ENCODE peak calls at places on chromosomes 4 and X, in eight cellular contexts. U, D, Q, B, W, O, N and Z are unnamed samples.

GRCh38 chr4:73520821-73521220 is 39.3 kb downstream of the AFM start:
- DNase-seq in U (no peak), D (peak; percentile 11), Q (no peak), B (peak; percentile 87), W (no peak), O (no peak), N (peak; percentile 72), Z (no peak)

GRCh38 chr4:123037809-123038208 is 115.4 kb upstream of the NUDT6 start:
- DNase-seq in U (no peak), D (no peak), Q (no peak), B (no peak), W (no peak), O (no peak), N (peak; percentile 69), Z (no peak)

GRCh38 chrX:115400960-115401359 is 111.4 kb downstream of the LUZP4 start:
- DNase-seq in U (no peak), D (no peak), Q (no peak), B (no peak), W (no peak), O (no peak), N (no peak), Z (no peak)

GRCh38 chr4:165301833-165302232 is 25.6 kb upstream of the MSMO1 start:
- DNase-seq in U (no peak), D (peak; percentile 38), Q (no peak), B (no peak), W (no peak), O (no peak), N (peak; percentile 1), Z (peak; percentile 22)

GRCh38 chr4:173208420-173208819 is 39.8 kb downstream of the GALNT7 start:
- DNase-seq in U (no peak), D (no peak), Q (no peak), B (no peak), W (no peak), O (no peak), N (no peak), Z (no peak)

GRCh38 chr4:6478546-6479220 is 6.3 kb upstream of the PPP2R2C start:
- DNase-seq in U (no peak), D (no peak), Q (no peak), B (no peak), W (no peak), O (no peak), N (no peak), Z (no peak)

GRCh38 chrX:43693602-43694406 is 37.7 kb downstream of the MAOA start:
- DNase-seq in U (no peak), D (no peak), Q (no peak), B (no peak), W (no peak), O (no peak), N (peak; percentile 25), Z (no peak)

GRCh38 chr4:53776141-53776540 is 184.9 kb upstream of the LNX1 start:
- DNase-seq in U (no peak), D (no peak), Q (no peak), B (no peak), W (no peak), O (no peak), N (no peak), Z (no peak)

GRCh38 chr4:14035076-14035475 is 407.6 kb upstream of the BOD1L1 start:
- DNase-seq in U (no peak), D (no peak), Q (no peak), B (no peak), W (no peak), O (no peak), N (no peak), Z (no peak)

GRCh38 chr4:22434895-22435294 is 81.0 kb downstream of the ADGRA3 start:
- DNase-seq in U (no peak), D (peak; percentile 58), Q (no peak), B (peak; percentile 65), W (no peak), O (no peak), N (peak; percentile 32), Z (no peak)

GRCh38 chr4:137632842-137633241 is 100.5 kb upstream of the PCDH18 start:
- DNase-seq in U (no peak), D (no peak), Q (no peak), B (no peak), W (no peak), O (no peak), N (no peak), Z (no peak)

GRCh38 chr4:118957683-118958082 is 69.0 kb downstream of the SYNPO2 start:
- DNase-seq in U (no peak), D (no peak), Q (no peak), B (no peak), W (no peak), O (no peak), N (no peak), Z (no peak)

GRCh38 chr4:6290256-6290655 is 20.6 kb downstream of the WFS1 start:
- DNase-seq in U (no peak), D (no peak), Q (no peak), B (no peak), W (no peak), O (no peak), N (no peak), Z (no peak)

GRCh38 chr4:158253350-158253980 is 43.2 kb downstream of the TMEM144 start:
- DNase-seq in U (peak; percentile 26), D (peak; percentile 61), Q (no peak), B (peak; percentile 67), W (no peak), O (peak; percentile 6), N (peak; percentile 62), Z (peak; percentile 12)

GRCh38 chrX:49844622-49845021 is 15.5 kb downstream of the PAGE4 start:
- DNase-seq in U (no peak), D (no peak), Q (peak; percentile 78), B (peak; percentile 49), W (no peak), O (no peak), N (no peak), Z (no peak)

GRCh38 chr4:12555011-12555410 is 929.1 kb downstream of the RAB28 start:
- DNase-seq in U (no peak), D (no peak), Q (no peak), B (peak; percentile 7), W (no peak), O (no peak), N (no peak), Z (no peak)

GRCh38 chrX:107713205-107714195 is 62.1 kb downstream of the TSC22D3 start:
- DNase-seq in U (no peak), D (no peak), Q (no peak), B (no peak), W (peak; percentile 49), O (no peak), N (no peak), Z (peak; percentile 53)

GRCh38 chr4:76589402-76589801 is 154.4 kb downstream of the SHROOM3 start:
- DNase-seq in U (no peak), D (no peak), Q (no peak), B (no peak), W (no peak), O (no peak), N (peak; percentile 68), Z (no peak)

GRCh38 chr4:46274717-46275116 is 115.2 kb downstream of the GABRA2 start:
- DNase-seq in U (no peak), D (no peak), Q (no peak), B (peak; percentile 6), W (no peak), O (no peak), N (no peak), Z (no peak)

GRCh38 chr4:175509320-175509719 is 302.7 kb downstream of the GPM6A start:
- DNase-seq in U (no peak), D (peak; percentile 22), Q (no peak), B (peak; percentile 57), W (no peak), O (no peak), N (no peak), Z (no peak)

GRCh38 chr4:158170691-158171455 is 2.0 kb downstream of the GASK1B start:
- DNase-seq in U (peak; percentile 1), D (peak; percentile 9), Q (no peak), B (no peak), W (peak; percentile 39), O (no peak), N (peak; percentile 56), Z (no peak)

GRCh38 chrX:70998402-70999027 is 67.6 kb upstream of the SLC7A3 start:
- DNase-seq in U (no peak), D (peak; percentile 31), Q (no peak), B (peak; percentile 59), W (no peak), O (no peak), N (peak; percentile 40), Z (peak; percentile 1)

GRCh38 chr4:56907489-56908205 is at the start of gene REST:
- DNase-seq in U (peak; percentile 81), D (peak; percentile 85), Q (peak; percentile 53), B (peak; percentile 68), W (peak; percentile 87), O (peak; percentile 60), N (peak; percentile 71), Z (peak; percentile 90)